ENCODE peak calls at places on chromosomes 5 and 9, in nine cellular contexts. G is AG04450, S is cardiac fibroblast, K is PC-9, Z is psoas muscle, P is body of pancreas, I is neural progenitor cell, F is GM12865, R is upper lobe of right lung. D is an unnamed sample.

GRCh38 chr5:96614110-96614691 is 48.0 kb upstream of the CAST start:
- DNase-seq in G (peak), S (peak), K (peak), Z (no peak), P (peak), I (peak), F (peak), R (no peak), D (peak)

GRCh38 chr9:136225366-136225747 is 20.3 kb downstream of the QSOX2 start:
- DNase-seq in G (no peak), S (no peak), K (no peak), Z (no peak), P (no peak), I (no peak), F (peak), R (no peak), D (no peak)

GRCh38 chr5:154117050-154117449 is 73.5 kb upstream of the GALNT10 start:
- DNase-seq in G (no peak), S (no peak), K (peak), Z (no peak), P (no peak), I (no peak), F (no peak), R (no peak), D (no peak)

GRCh38 chr5:16578474-16578883 is 38.3 kb downstream of the RETREG1 start:
- DNase-seq in G (no peak), S (no peak), K (no peak), Z (no peak), P (no peak), I (no peak), F (no peak), R (no peak), D (no peak)

GRCh38 chr5:91281409-91281808 is 101.7 kb downstream of the ARRDC3 start:
- DNase-seq in G (no peak), S (peak), K (peak), Z (no peak), P (no peak), I (no peak), F (no peak), R (no peak), D (peak)

GRCh38 chr5:92560698-92561361 is 1020.2 kb downstream of the NR2F1-AS1 start:
- DNase-seq in G (no peak), S (peak), K (no peak), Z (no peak), P (no peak), I (no peak), F (no peak), R (no peak), D (peak)

GRCh38 chr9:130380920-130381469 is 63.8 kb upstream of the ASS1 start:
- DNase-seq in G (no peak), S (no peak), K (no peak), Z (no peak), P (no peak), I (no peak), F (no peak), R (no peak), D (no peak)

GRCh38 chr9:79665383-79665782 is 93.6 kb downstream of the TLE4 start:
- DNase-seq in G (no peak), S (no peak), K (no peak), Z (no peak), P (no peak), I (no peak), F (no peak), R (no peak), D (no peak)

GRCh38 chr5:153658606-153659005 is 168.1 kb downstream of the GRIA1 start:
- DNase-seq in G (no peak), S (no peak), K (no peak), Z (no peak), P (no peak), I (peak), F (no peak), R (no peak), D (peak)

GRCh38 chr9:73738741-73739530 is 587.3 kb downstream of the ANXA1 start:
- DNase-seq in G (no peak), S (no peak), K (no peak), Z (no peak), P (no peak), I (no peak), F (no peak), R (no peak), D (no peak)

DNA sequence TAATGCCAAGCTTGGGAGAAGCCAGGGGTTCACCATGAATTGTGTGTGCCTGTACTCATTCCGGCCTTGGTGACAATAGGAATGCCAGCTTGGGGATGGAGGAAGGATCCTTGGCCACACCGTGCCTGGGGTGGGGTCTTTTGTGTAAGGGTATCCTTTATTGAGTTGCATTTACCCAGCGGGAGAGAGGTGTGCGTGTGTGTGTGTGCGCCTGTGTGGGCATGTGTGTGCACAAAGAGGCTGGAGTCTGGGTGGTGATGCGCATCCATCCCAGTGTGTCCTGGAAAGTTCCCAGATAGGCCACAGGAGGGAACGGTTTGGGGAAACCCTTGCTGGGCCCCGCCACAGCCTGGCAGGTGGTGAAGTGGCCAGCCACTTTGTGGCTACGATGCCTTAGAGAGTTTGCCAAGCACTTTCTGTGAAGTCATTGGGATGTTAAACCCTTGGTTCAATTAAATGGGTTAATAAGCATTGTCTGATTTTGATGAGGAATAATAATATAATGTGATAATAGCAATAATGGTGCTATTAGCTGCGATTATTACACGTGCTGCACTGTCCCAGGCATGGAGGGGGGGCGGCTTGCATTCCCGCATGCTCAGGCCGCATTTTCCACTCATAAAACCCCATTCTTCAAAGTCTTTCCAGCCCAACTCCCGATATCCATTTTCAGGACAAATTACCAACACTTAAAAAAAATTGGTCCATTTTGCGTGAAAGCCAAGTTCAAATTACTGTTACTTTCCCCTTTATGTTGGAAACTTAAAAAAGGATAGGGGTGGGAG is 13.7 kb downstream of the PITX1 start:
- DNase-seq in G (no peak), S (no peak), K (no peak), Z (no peak), P (no peak), I (no peak), F (no peak), R (peak), D (no peak)
- TF ChIP-seq CTCF in G (no peak), S (no peak), K (no peak), Z (no peak), P (no peak), I (no peak), F (no peak), R (no peak), D (no peak)

DNA sequence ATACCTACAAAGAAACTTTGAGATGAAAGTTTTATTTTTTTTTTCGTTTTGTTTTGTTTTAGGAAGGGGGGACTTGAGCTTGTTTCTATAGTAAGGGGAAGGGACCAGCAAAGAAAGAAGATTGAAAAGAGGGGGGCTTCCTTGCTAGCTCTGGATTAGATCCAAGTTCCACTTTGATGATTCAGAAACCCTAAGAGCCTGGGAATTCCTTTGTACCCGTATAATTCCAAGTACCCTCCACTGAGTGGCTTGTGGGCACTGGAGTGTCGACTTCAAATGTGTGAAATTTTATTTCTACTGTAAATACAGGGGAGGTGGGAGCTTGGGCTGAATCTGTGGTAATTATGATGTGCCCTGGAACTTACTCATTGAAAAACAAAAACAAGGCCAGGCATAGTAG is 10.9 kb downstream of the MAMDC2 start:
- DNase-seq in G (no peak), S (no peak), K (peak), Z (no peak), P (no peak), I (no peak), F (no peak), R (no peak), D (no peak)
- H3K4me3 ChIP-seq in G (no peak), S (no peak), K (peak), Z (no peak), P (no peak), I (no peak), F (no peak), R (no peak), D (no peak)

DNA sequence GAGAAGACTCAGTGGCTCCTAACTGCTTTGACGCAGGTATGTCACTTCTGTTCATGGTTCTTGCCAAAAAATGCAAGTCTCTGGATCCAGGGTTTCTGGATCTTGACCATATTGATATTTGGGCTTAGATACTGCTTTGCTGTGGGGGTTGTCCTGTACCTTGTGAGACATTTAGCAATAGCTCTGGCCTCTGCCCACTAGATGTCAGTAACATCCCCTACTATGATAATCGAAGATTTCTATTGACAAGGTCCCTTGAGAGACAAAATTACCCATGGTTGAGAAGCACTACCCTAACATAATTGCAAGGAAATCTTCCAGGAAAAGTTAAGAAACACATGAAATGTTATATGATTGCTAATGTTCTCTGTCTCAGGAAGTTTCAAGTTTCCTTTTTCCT is 285.4 kb downstream of the TMEM232 start:
- DNase-seq in G (no peak), S (peak), K (no peak), Z (no peak), P (no peak), I (peak), F (peak), R (no peak), D (peak)
- TF ChIP-seq CTCF in G (peak), S (peak), K (peak), Z (peak), P (peak), I (peak), F (peak), R (no peak), D (peak)

DNA sequence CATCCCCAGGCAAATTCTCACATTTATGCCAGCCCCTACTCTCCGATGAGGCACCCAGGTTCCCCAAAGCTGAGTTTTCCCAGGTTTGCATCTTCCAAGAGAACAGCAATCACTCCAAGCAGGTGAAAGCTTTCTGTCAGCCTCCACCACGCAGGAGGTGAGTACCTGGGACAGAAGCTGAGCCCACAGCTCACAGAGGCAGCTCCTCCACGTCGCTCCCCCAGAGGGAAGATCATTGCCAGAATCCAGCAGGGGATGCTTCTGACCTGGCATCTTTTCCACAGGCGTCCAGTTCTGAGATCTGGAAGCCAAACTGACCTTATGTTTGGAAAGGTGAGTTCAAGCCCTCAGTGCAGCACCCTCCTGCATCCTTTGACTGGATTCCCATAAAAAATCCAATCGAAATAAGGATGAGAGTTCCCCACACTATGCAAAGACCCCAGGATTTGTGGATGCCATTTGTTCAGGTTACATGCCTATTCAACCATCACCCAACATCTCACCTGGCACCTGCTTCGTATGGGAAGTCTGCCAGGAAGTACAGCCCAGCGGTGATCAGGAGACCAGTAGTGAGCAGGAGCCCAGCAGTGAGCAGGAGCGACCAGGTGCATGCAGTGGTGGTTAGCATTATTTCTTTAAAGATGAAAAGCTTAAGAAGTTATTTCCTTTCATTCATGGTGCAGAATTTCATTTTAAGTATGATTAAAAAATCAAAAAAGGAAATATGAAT is 47.4 kb upstream of the OLFM1 start:
- DNase-seq in G (no peak), S (no peak), K (no peak), Z (no peak), P (no peak), I (no peak), F (no peak), R (peak), D (no peak)
- H3K4me3 ChIP-seq in G (no peak), S (no peak), K (no peak), Z (no peak), P (no peak), I (no peak), F (no peak), R (no peak), D (no peak)

DNA sequence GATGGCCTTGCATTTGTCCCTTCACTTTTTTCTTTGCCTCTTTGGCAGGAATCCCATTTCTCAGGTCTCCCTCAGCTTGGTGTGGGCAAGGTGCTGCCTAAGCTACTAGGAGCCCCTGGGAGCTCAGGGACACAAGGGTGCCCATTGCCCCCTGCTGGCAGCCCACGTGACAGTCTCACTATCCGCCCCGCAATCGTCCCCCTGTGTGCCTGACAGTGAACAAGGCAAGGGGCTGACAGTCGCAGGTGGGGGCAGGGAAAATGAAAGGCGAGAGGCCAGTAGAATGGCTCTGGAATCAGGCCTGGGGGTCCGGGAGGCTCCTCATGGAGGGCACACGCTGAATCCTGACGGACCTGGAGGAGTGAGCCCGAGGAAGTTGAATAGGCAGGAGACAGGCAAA is 2.0 kb upstream of the PCDH12 start:
- DNase-seq in G (no peak), S (no peak), K (no peak), Z (no peak), P (no peak), I (peak), F (no peak), R (no peak), D (no peak)
- TF ChIP-seq CTCF in G (peak), S (peak), K (no peak), Z (no peak), P (peak), I (no peak), F (peak), R (peak), D (peak)

D was measured in foreskin fibroblast.